ENCODE peak calls at places on chromosomes 2 and 18, in four cellular contexts. B, U, Q and C are unnamed samples.

GRCh38 chr2:98730053-98730850 is 680 bp downstream of the MGAT4A start:
- DNase-seq in B (peak; percentile 69), Q (no peak), U (peak; percentile 28), C (no peak)

GRCh38 chr2:55618649-55619055 is 1.2 kb upstream of the PPP4R3B start:
- DNase-seq in B (peak; percentile 51), Q (no peak), U (peak; percentile 23), C (peak; percentile 62)

GRCh38 chr18:63823516-63824219 is 48.5 kb downstream of the SERPINB7 start:
- DNase-seq in Q (no peak), B (no peak), U (peak; percentile 45), C (peak; percentile 6)

GRCh38 chr2:200159829-200160781 is 146.4 kb upstream of the SPATS2L start:
- DNase-seq in U (no peak), B (no peak), Q (no peak), C (no peak)

GRCh38 chr2:32805104-32806095 is 141.4 kb upstream of the LTBP1 start:
- DNase-seq in B (no peak), U (no peak), Q (peak; percentile 19), C (peak; percentile 15)

GRCh38 chr2:12705742-12706141 is 11.0 kb upstream of the TRIB2 start:
- DNase-seq in B (no peak), Q (no peak), U (no peak), C (peak; percentile 57)

GRCh38 chr2:64888591-64889309 is 100.4 kb upstream of the SLC1A4 start:
- DNase-seq in B (no peak), Q (no peak), U (peak; percentile 58), C (no peak)

GRCh38 chr2:137173514-137173913 is 408.2 kb downstream of the THSD7B start:
- DNase-seq in B (no peak), U (no peak), Q (peak; percentile 19), C (no peak)

GRCh38 chr2:63050186-63050915 is at the start of gene OTX1:
- DNase-seq in Q (no peak), B (peak; percentile 54), U (peak; percentile 84), C (peak; percentile 95)